ENCODE peak calls at places on chromosomes 13 and 19, in nine cellular contexts. Z, E, B, L, N, V, W, H and A are unnamed samples.

GRCh38 chr19:43420954-43421353 is 6.3 kb downstream of the TEX101 start:
- DNase-seq in Z (no peak), E (no peak), B (no peak), L (no peak), N (no peak), V (no peak), W (no peak), H (no peak), A (no peak)

GRCh38 chr19:41323430-41324125 is 13.6 kb downstream of the CCDC97 start:
- DNase-seq in Z (no peak), E (peak; percentile 61), B (peak; percentile 97), L (no peak), N (no peak), V (peak; percentile 65), W (no peak), H (peak; percentile 95), A (no peak)

GRCh38 chr19:17536957-17537356 is 18.5 kb upstream of the COLGALT1 start:
- DNase-seq in Z (no peak), E (no peak), B (no peak), L (no peak), N (no peak), V (no peak), W (no peak), H (no peak), A (no peak)

GRCh38 chr13:113907637-113908617 is 44.1 kb upstream of the GAS6 start:
- DNase-seq in Z (no peak), E (no peak), B (peak; percentile 69), L (no peak), N (no peak), V (no peak), W (no peak), H (peak; percentile 70), A (no peak)

GRCh38 chr13:42354246-42355117 is 82.5 kb downstream of the AKAP11 start:
- DNase-seq in Z (no peak), E (no peak), B (peak; percentile 76), L (peak; percentile 61), N (no peak), V (no peak), W (no peak), H (peak; percentile 88), A (no peak)

GRCh38 chr13:62119739-62120700 is 704.4 kb upstream of the PCDH20 start:
- DNase-seq in Z (no peak), E (no peak), B (peak; percentile 7), L (no peak), N (no peak), V (no peak), W (no peak), H (peak; percentile 32), A (no peak)

GRCh38 chr19:16197188-16197621 is 506 bp upstream of the AP1M1 start:
- DNase-seq in Z (no peak), E (no peak), B (peak; percentile 58), L (no peak), N (no peak), V (no peak), W (no peak), H (peak; percentile 94), A (no peak)

GRCh38 chr13:20190481-20191310 is 2.0 kb downstream of the GJB2 start:
- DNase-seq in Z (no peak), E (no peak), B (peak; percentile 75), L (no peak), N (no peak), V (no peak), W (no peak), H (peak; percentile 72), A (no peak)

GRCh38 chr19:43675269-43675879 is 5.4 kb upstream of the PLAUR start:
- DNase-seq in Z (no peak), E (no peak), B (peak; percentile 23), L (no peak), N (no peak), V (no peak), W (no peak), H (peak; percentile 65), A (no peak)

GRCh38 chr19:46134527-46134926 is 10.0 kb upstream of the IGFL3 start:
- DNase-seq in Z (no peak), E (no peak), B (peak; percentile 35), L (no peak), N (no peak), V (no peak), W (no peak), H (peak; percentile 66), A (no peak)

GRCh38 chr19:51714848-51715247 is 8.9 kb downstream of the HAS1 start:
- DNase-seq in Z (no peak), E (no peak), B (peak; percentile 42), L (no peak), N (no peak), V (no peak), W (no peak), H (peak; percentile 79), A (no peak)

GRCh38 chr13:37475966-37476365 is 122.6 kb downstream of the POSTN start:
- DNase-seq in Z (no peak), E (no peak), B (no peak), L (no peak), N (no peak), V (no peak), W (no peak), H (peak; percentile 51), A (no peak)

GRCh38 chr13:37475151-37475550 is 123.4 kb downstream of the POSTN start:
- DNase-seq in Z (no peak), E (no peak), B (no peak), L (no peak), N (no peak), V (no peak), W (no peak), H (no peak), A (no peak)

GRCh38 chr13:37476874-37477273 is 121.7 kb downstream of the POSTN start:
- DNase-seq in Z (no peak), E (no peak), B (peak; percentile 15), L (no peak), N (no peak), V (no peak), W (peak; percentile 15), H (peak; percentile 51), A (no peak)

GRCh38 chr13:37473035-37473434 is 125.5 kb downstream of the POSTN start:
- DNase-seq in Z (no peak), E (no peak), B (no peak), L (no peak), N (no peak), V (no peak), W (no peak), H (no peak), A (no peak)
- TF ChIP-seq CTCF in Z (peak; percentile 56), E (no peak), B (no peak), L (no peak), N (no peak), V (no peak), W (no peak), H (peak; percentile 12), A (peak; percentile 29)

DNA sequence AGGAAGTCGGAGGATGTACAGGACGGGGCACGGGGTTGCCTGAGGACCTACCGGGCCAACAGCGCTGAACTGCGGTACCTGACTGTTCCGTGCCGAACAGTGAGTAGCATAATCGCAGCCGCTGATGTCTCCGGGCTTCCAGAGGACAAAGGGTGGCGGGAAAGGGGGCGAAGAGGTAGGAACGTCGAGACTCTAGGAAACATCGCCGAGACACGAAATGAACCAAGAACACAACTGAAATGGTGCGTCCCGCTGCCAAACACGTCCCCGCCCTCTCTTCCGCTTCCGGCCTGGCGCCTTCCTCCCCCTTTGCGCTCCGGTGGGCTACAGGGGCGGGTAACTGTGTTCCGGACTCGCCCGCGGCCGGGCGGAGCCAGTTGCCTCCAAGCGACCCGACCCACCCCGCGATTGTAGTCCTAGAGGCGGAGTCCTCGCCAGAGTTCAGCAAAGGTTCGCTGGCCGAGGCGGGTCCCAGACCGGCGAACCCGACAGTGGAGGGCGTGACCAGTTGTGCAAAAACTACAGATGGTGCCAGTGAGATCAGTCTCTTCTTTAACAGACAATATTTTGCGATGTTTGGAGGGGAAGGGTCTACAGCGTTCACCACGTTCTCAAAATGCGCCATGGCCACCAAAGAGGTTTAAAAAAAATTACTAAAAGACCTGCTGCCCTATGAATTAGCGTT is at the start of gene MRPS31:
- DNase-seq in Z (peak; percentile 96), E (peak; percentile 94), B (peak; percentile 98), L (peak; percentile 91), N (peak; percentile 93), V (peak; percentile 86), W (peak; percentile 97), H (peak; percentile 96), A (peak; percentile 95)
- TF ChIP-seq CTCF in Z (no peak), E (peak; percentile 11), B (no peak), L (peak; percentile 11), N (no peak), V (no peak), W (no peak), H (no peak), A (no peak)

GRCh38 chr13:77857810-77858209 is 60.8 kb downstream of the EDNRB start:
- DNase-seq in Z (no peak), E (no peak), B (no peak), L (no peak), N (no peak), V (no peak), W (no peak), H (no peak), A (no peak)

GRCh38 chr13:77863037-77863630 is 55.5 kb downstream of the EDNRB start:
- DNase-seq in Z (no peak), E (no peak), B (no peak), L (no peak), N (no peak), V (no peak), W (no peak), H (no peak), A (no peak)

GRCh38 chr13:77859450-77859849 is 59.2 kb downstream of the EDNRB start:
- DNase-seq in Z (no peak), E (peak; percentile 34), B (peak; percentile 92), L (no peak), N (no peak), V (no peak), W (peak; percentile 24), H (peak; percentile 95), A (no peak)

GRCh38 chr13:77861716-77862115 is 56.9 kb downstream of the EDNRB start:
- DNase-seq in Z (no peak), E (no peak), B (peak; percentile 48), L (no peak), N (no peak), V (no peak), W (no peak), H (no peak), A (no peak)

GRCh38 chr13:77860621-77861020 is 58.0 kb downstream of the EDNRB start:
- DNase-seq in Z (no peak), E (no peak), B (peak; percentile 85), L (no peak), N (no peak), V (no peak), W (no peak), H (peak; percentile 89), A (no peak)
- TF ChIP-seq CTCF in Z (no peak), E (no peak), B (no peak), L (no peak), N (no peak), V (no peak), W (no peak), H (no peak), A (no peak)

DNA sequence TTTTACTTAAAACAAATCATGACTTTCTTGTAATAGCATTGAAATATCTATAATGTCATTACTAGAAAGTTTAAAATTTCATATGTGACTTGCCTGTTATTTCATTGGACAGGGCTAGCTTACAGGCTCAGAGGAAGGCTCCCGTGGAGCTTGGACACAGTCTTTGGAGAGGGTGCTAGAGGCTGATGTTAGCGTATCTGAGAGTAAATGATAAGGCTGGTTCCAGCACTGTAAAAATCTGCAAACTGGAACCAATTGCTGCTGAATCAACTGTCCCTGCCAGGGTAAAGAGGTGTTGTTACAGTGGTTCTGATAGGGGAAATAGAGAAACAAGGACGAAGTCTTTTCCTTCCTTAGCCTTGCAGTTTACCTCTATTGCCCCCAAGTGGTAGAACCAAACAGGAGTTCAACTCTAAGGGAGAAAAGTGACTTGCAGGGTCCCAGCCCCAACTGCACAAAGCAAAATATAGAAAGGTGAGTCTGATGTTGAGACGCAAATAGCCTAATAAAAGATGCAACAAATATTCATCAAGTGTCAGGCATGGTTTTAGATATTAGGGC is 901.7 kb downstream of the DIAPH3 start:
- DNase-seq in Z (peak; percentile 8), E (no peak), B (peak; percentile 68), L (no peak), N (no peak), V (no peak), W (no peak), H (peak; percentile 29), A (peak; percentile 3)
- TF ChIP-seq CTCF in Z (peak; percentile 27), E (no peak), B (peak; percentile 72), L (peak; percentile 22), N (no peak), V (no peak), W (peak; percentile 41), H (peak; percentile 60), A (peak; percentile 54)